ENCODE peak calls at places on chromosomes 16 and 17, in four cellular contexts. R, J, N and Y are unnamed samples.

GRCh38 chr16:88405325-88406060 is 22.7 kb downstream of the ZNF469 start:
- DNase-seq in R (no peak), J (no peak), N (no peak), Y (no peak)

GRCh38 chr16:30820952-30821421 is 34.0 kb upstream of the ZNF629 start:
- DNase-seq in R (no peak), J (no peak), N (no peak), Y (no peak)

GRCh38 chr17:45048795-45049563 is 2.5 kb downstream of the DCAKD start:
- DNase-seq in R (no peak), J (no peak), N (no peak), Y (no peak)

GRCh38 chr17:40582328-40582901 is 17.1 kb upstream of the CCR7 start:
- DNase-seq in R (peak), J (no peak), N (peak), Y (no peak)

GRCh38 chr17:82565551-82565950 is 46.0 kb downstream of the FOXK2 start:
- DNase-seq in R (no peak), J (no peak), N (no peak), Y (no peak)

GRCh38 chr16:56938664-56939513 is 6.9 kb downstream of the HERPUD1 start:
- DNase-seq in R (no peak), J (no peak), N (no peak), Y (no peak)

GRCh38 chr16:73202176-73202729 is 154.3 kb upstream of the ZFHX3 start:
- DNase-seq in R (no peak), J (no peak), N (no peak), Y (no peak)

GRCh38 chr17:65463242-65463641 is 98.2 kb downstream of the AXIN2 start:
- DNase-seq in R (no peak), J (no peak), N (no peak), Y (no peak)

GRCh38 chr17:80987941-80988461 is 3.6 kb upstream of the CHMP6 start:
- DNase-seq in R (no peak), J (no peak), N (no peak), Y (no peak)

GRCh38 chr17:1227917-1228751 is 42.1 kb upstream of the BHLHA9 start:
- DNase-seq in R (no peak), J (no peak), N (no peak), Y (no peak)

GRCh38 chr16:68792465-68793324 is 50.6 kb upstream of the TANGO6 start:
- DNase-seq in R (no peak), J (no peak), N (no peak), Y (no peak)

GRCh38 chr16:336269-336668 is 16.3 kb downstream of the AXIN1 start:
- DNase-seq in R (no peak), J (no peak), N (no peak), Y (no peak)

GRCh38 chr17:49987290-49987585 is 7.8 kb downstream of the DLX3 start:
- DNase-seq in R (no peak), J (no peak), N (no peak), Y (no peak)

GRCh38 chr16:30526137-30526822 is at the start of gene ZNF768:
- DNase-seq in R (peak), J (peak), N (no peak), Y (peak)

GRCh38 chr17:72511874-72512273 is 391.1 kb downstream of the SOX9 start:
- DNase-seq in R (no peak), J (no peak), N (no peak), Y (no peak)

GRCh38 chr16:165539-166374 is at the start of gene HBM:
- DNase-seq in R (no peak), J (no peak), N (no peak), Y (no peak)

GRCh38 chr17:4386406-4386805 is 19.9 kb upstream of the UBE2G1 start:
- DNase-seq in R (no peak), J (no peak), N (no peak), Y (no peak)

GRCh38 chr17:828761-829160 is 46.6 kb downstream of the MRM3 start:
- DNase-seq in R (no peak), J (no peak), N (no peak), Y (no peak)

GRCh38 chr17:34167359-34167758 is 87.7 kb upstream of the CCL2 start:
- DNase-seq in R (no peak), J (no peak), N (no peak), Y (no peak)

GRCh38 chr17:81037026-81037782 is 2.3 kb downstream of the BAIAP2 start:
- DNase-seq in R (no peak), J (no peak), N (no peak), Y (no peak)